ENCODE peak calls at places on chromosome 16, in nine cellular contexts. E is CD4-positive, alpha-beta memory T cell; X is epithelial cell of esophagus; B is NCI-H774; U is RPMI7951; H is activated naive CD8-positive, alpha-beta T cell treated with anti-CD3 and anti-CD28 coated beads for 36 hours; A is cerebellar nuclear complex; M is NCI-H748 treated with DMSO at 0.1 percent for 48 hours; G is skeletal muscle cell. I is an unnamed sample.

GRCh38 chr16:69160192-69160591 is 26.8 kb upstream of the SNTB2 start:
- DNase-seq in M (no peak), X (no peak), E (no peak), U (no peak), B (no peak), A (no peak), G (no peak), H (no peak), I (no peak)

GRCh38 chr16:62014534-62014933 is 21.7 kb downstream of the CDH8 start:
- DNase-seq in B (no peak), H (no peak), U (no peak), E (no peak), M (peak), A (no peak), G (no peak), X (peak), I (no peak)

GRCh38 chr16:73170587-73170986 is 122.7 kb upstream of the ZFHX3 start:
- DNase-seq in H (no peak), A (no peak), U (peak), M (no peak), X (no peak), B (peak), G (no peak), E (no peak), I (no peak)

GRCh38 chr16:28477311-28477920 is 5.3 kb upstream of the NPIPB7 start:
- DNase-seq in X (no peak), B (no peak), M (no peak), E (no peak), G (no peak), H (no peak), U (no peak), A (no peak), I (no peak)

GRCh38 chr16:1181715-1182671 is 29.1 kb downstream of the CACNA1H start:
- DNase-seq in A (no peak), H (no peak), X (no peak), E (no peak), G (peak), U (peak), M (no peak), B (no peak), I (peak)

GRCh38 chr16:54447606-54448440 is 161.2 kb upstream of the IRX3 start:
- DNase-seq in X (peak), A (no peak), H (no peak), U (peak), G (peak), B (no peak), E (no peak), M (no peak), I (peak)

GRCh38 chr16:56732366-56732765 is 2.4 kb downstream of the NUP93 start:
- DNase-seq in U (no peak), E (no peak), G (no peak), M (no peak), X (no peak), B (no peak), A (no peak), H (no peak), I (no peak)

GRCh38 chr16:90008708-90009145 is 10.5 kb downstream of the DBNDD1 start:
- DNase-seq in E (peak), U (no peak), A (no peak), G (no peak), H (peak), M (no peak), B (no peak), X (no peak), I (no peak)

GRCh38 chr16:86242244-86243122 is 267.8 kb upstream of the FOXF1 start:
- DNase-seq in A (no peak), E (no peak), H (no peak), M (no peak), G (no peak), X (no peak), B (no peak), U (no peak), I (no peak)

GRCh38 chr16:83806036-83806435 is 1.7 kb upstream of the HSBP1 start:
- DNase-seq in M (no peak), B (no peak), E (no peak), U (no peak), H (no peak), A (no peak), G (no peak), X (no peak), I (no peak)

GRCh38 chr16:66695935-66696668 is 441 bp downstream of the CMTM4 start:
- DNase-seq in H (no peak), M (no peak), X (peak), U (no peak), B (no peak), G (no peak), E (no peak), A (no peak), I (no peak)

GRCh38 chr16:85274501-85274900 is 162.2 kb upstream of the CIBAR2 start:
- DNase-seq in E (no peak), M (no peak), U (no peak), X (no peak), H (no peak), A (no peak), B (no peak), G (no peak), I (no peak)

GRCh38 chr16:85083051-85083639 is 29.1 kb downstream of the CIBAR2 start:
- DNase-seq in H (no peak), U (no peak), X (no peak), G (no peak), A (no peak), B (no peak), E (no peak), M (no peak), I (no peak)

GRCh38 chr16:8892101-8892575 is 10.0 kb downstream of the LITAFD start:
- DNase-seq in M (no peak), G (no peak), U (no peak), X (no peak), B (no peak), A (no peak), E (no peak), H (no peak), I (no peak)

GRCh38 chr16:72455743-72456659 is 284.0 kb upstream of the PMFBP1 start:
- DNase-seq in G (no peak), E (no peak), U (no peak), A (no peak), X (peak), B (no peak), M (no peak), H (no peak), I (no peak)